ENCODE peak calls at places on chromosomes 1 and 21, in nine cellular contexts. One of them, this sample, is unnamed.

GRCh38 chr21:44059710-44060109 is 47.5 kb upstream of the PWP2 start:
- DNase-seq in aorta: no peak
- DNase-seq in fibroblast of gingiva: no peak
- DNase-seq in natural killer cell: no peak
- DNase-seq in LoVo: no peak
- DNase-seq in GM03348: no peak
- DNase-seq in activated T-helper 1 cell treated with Interleukin-2 at 50 U/mL for 16 hours: no peak
- DNase-seq in stimulated activated CD8-positive, alpha-beta memory T cell treated with anti-CD3 and anti-CD28 coated beads, Interleukin-4, amount 100 ng/mL, for 4 hours: no peak
- DNase-seq in GM04503: no peak
- DNase-seq in this sample: no peak

GRCh38 chr1:156767879-156768608 is 709 bp downstream of the PRCC start:
- DNase-seq in aorta: peak
- DNase-seq in activated T-helper 1 cell treated with Interleukin-2 at 50 U/mL for 16 hours: no peak
- DNase-seq in natural killer cell: peak
- DNase-seq in GM03348: peak
- DNase-seq in GM04503: no peak
- DNase-seq in LoVo: no peak
- DNase-seq in stimulated activated CD8-positive, alpha-beta memory T cell treated with anti-CD3 and anti-CD28 coated beads, Interleukin-4, amount 100 ng/mL, for 4 hours: peak
- DNase-seq in fibroblast of gingiva: no peak
- DNase-seq in this sample: no peak

GRCh38 chr1:111563619-111564018 is 56.0 kb upstream of the RAP1A start:
- DNase-seq in natural killer cell: no peak
- DNase-seq in stimulated activated CD8-positive, alpha-beta memory T cell treated with anti-CD3 and anti-CD28 coated beads, Interleukin-4, amount 100 ng/mL, for 4 hours: no peak
- DNase-seq in aorta: no peak
- DNase-seq in activated T-helper 1 cell treated with Interleukin-2 at 50 U/mL for 16 hours: no peak
- DNase-seq in GM03348: peak
- DNase-seq in GM04503: no peak
- DNase-seq in fibroblast of gingiva: no peak
- DNase-seq in LoVo: peak
- DNase-seq in this sample: no peak

GRCh38 chr1:77831976-77832695 is 52.7 kb downstream of the MIGA1 start:
- DNase-seq in activated T-helper 1 cell treated with Interleukin-2 at 50 U/mL for 16 hours: no peak
- DNase-seq in natural killer cell: no peak
- DNase-seq in stimulated activated CD8-positive, alpha-beta memory T cell treated with anti-CD3 and anti-CD28 coated beads, Interleukin-4, amount 100 ng/mL, for 4 hours: no peak
- DNase-seq in aorta: no peak
- DNase-seq in GM03348: no peak
- DNase-seq in GM04503: no peak
- DNase-seq in LoVo: no peak
- DNase-seq in fibroblast of gingiva: peak
- DNase-seq in this sample: no peak

GRCh38 chr1:9128161-9128519 is 762 bp downstream of the GPR157 start:
- DNase-seq in fibroblast of gingiva: no peak
- DNase-seq in GM04503: no peak
- DNase-seq in aorta: peak
- DNase-seq in activated T-helper 1 cell treated with Interleukin-2 at 50 U/mL for 16 hours: no peak
- DNase-seq in LoVo: no peak
- DNase-seq in natural killer cell: no peak
- DNase-seq in stimulated activated CD8-positive, alpha-beta memory T cell treated with anti-CD3 and anti-CD28 coated beads, Interleukin-4, amount 100 ng/mL, for 4 hours: no peak
- DNase-seq in GM03348: no peak
- DNase-seq in this sample: no peak

GRCh38 chr1:92965003-92965402 is 3.7 kb upstream of the DIPK1A start:
- DNase-seq in natural killer cell: no peak
- DNase-seq in aorta: no peak
- DNase-seq in activated T-helper 1 cell treated with Interleukin-2 at 50 U/mL for 16 hours: peak
- DNase-seq in GM03348: no peak
- DNase-seq in fibroblast of gingiva: no peak
- DNase-seq in GM04503: no peak
- DNase-seq in LoVo: no peak
- DNase-seq in stimulated activated CD8-positive, alpha-beta memory T cell treated with anti-CD3 and anti-CD28 coated beads, Interleukin-4, amount 100 ng/mL, for 4 hours: no peak
- DNase-seq in this sample: no peak

GRCh38 chr1:245500546-245500945 is 345.8 kb downstream of the KIF26B start:
- DNase-seq in aorta: no peak
- DNase-seq in GM04503: peak
- DNase-seq in natural killer cell: no peak
- DNase-seq in LoVo: no peak
- DNase-seq in fibroblast of gingiva: peak
- DNase-seq in stimulated activated CD8-positive, alpha-beta memory T cell treated with anti-CD3 and anti-CD28 coated beads, Interleukin-4, amount 100 ng/mL, for 4 hours: no peak
- DNase-seq in activated T-helper 1 cell treated with Interleukin-2 at 50 U/mL for 16 hours: no peak
- DNase-seq in GM03348: peak
- DNase-seq in this sample: no peak

GRCh38 chr1:221781102-221781744 is 39.3 kb upstream of the DUSP10 start:
- DNase-seq in aorta: no peak
- DNase-seq in LoVo: no peak
- DNase-seq in activated T-helper 1 cell treated with Interleukin-2 at 50 U/mL for 16 hours: no peak
- DNase-seq in fibroblast of gingiva: peak
- DNase-seq in GM03348: no peak
- DNase-seq in natural killer cell: no peak
- DNase-seq in GM04503: no peak
- DNase-seq in stimulated activated CD8-positive, alpha-beta memory T cell treated with anti-CD3 and anti-CD28 coated beads, Interleukin-4, amount 100 ng/mL, for 4 hours: no peak
- DNase-seq in this sample: no peak

GRCh38 chr1:5953386-5953785 is 38.8 kb downstream of the NPHP4 start:
- DNase-seq in natural killer cell: no peak
- DNase-seq in GM03348: no peak
- DNase-seq in LoVo: no peak
- DNase-seq in activated T-helper 1 cell treated with Interleukin-2 at 50 U/mL for 16 hours: no peak
- DNase-seq in stimulated activated CD8-positive, alpha-beta memory T cell treated with anti-CD3 and anti-CD28 coated beads, Interleukin-4, amount 100 ng/mL, for 4 hours: no peak
- DNase-seq in aorta: peak
- DNase-seq in GM04503: no peak
- DNase-seq in fibroblast of gingiva: no peak
- DNase-seq in this sample: no peak

GRCh38 chr1:113074237-113074636 is 1.2 kb downstream of the LRIG2 start:
- DNase-seq in aorta: no peak
- DNase-seq in fibroblast of gingiva: no peak
- DNase-seq in natural killer cell: no peak
- DNase-seq in stimulated activated CD8-positive, alpha-beta memory T cell treated with anti-CD3 and anti-CD28 coated beads, Interleukin-4, amount 100 ng/mL, for 4 hours: no peak
- DNase-seq in LoVo: no peak
- DNase-seq in activated T-helper 1 cell treated with Interleukin-2 at 50 U/mL for 16 hours: no peak
- DNase-seq in GM04503: no peak
- DNase-seq in GM03348: peak
- DNase-seq in this sample: no peak

GRCh38 chr1:109827986-109828385 is 64.3 kb upstream of the EPS8L3 start:
- DNase-seq in aorta: no peak
- DNase-seq in natural killer cell: no peak
- DNase-seq in activated T-helper 1 cell treated with Interleukin-2 at 50 U/mL for 16 hours: no peak
- DNase-seq in stimulated activated CD8-positive, alpha-beta memory T cell treated with anti-CD3 and anti-CD28 coated beads, Interleukin-4, amount 100 ng/mL, for 4 hours: no peak
- DNase-seq in fibroblast of gingiva: no peak
- DNase-seq in GM03348: no peak
- DNase-seq in GM04503: no peak
- DNase-seq in LoVo: no peak
- DNase-seq in this sample: no peak

GRCh38 chr1:116390195-116390594 is 17.2 kb downstream of the ATP1A1 start:
- DNase-seq in stimulated activated CD8-positive, alpha-beta memory T cell treated with anti-CD3 and anti-CD28 coated beads, Interleukin-4, amount 100 ng/mL, for 4 hours: no peak
- DNase-seq in GM04503: no peak
- DNase-seq in natural killer cell: no peak
- DNase-seq in GM03348: no peak
- DNase-seq in fibroblast of gingiva: no peak
- DNase-seq in activated T-helper 1 cell treated with Interleukin-2 at 50 U/mL for 16 hours: no peak
- DNase-seq in LoVo: no peak
- DNase-seq in aorta: no peak
- DNase-seq in this sample: no peak